ENCODE peak calls at places on chromosomes 11 and 22, in seven cellular contexts. One of them, this sample, is unnamed.

GRCh38 chr11:59172345-59173079 is 580 bp downstream of the DTX4 start:
- DNase-seq in lower lobe of right lung: peak; percentile 58
- DNase-seq in tibial artery: no peak
- DNase-seq in endothelial cell of umbilical vein: no peak
- DNase-seq in tibial nerve: no peak
- DNase-seq in H9: peak; percentile 66
- DNase-seq in A549: no peak
- DNase-seq in this sample: no peak

GRCh38 chr22:32475428-32476010 is 908 bp downstream of the FBXO7 start:
- DNase-seq in lower lobe of right lung: peak; percentile 50
- DNase-seq in tibial artery: peak; percentile 69
- DNase-seq in endothelial cell of umbilical vein: peak; percentile 83
- DNase-seq in tibial nerve: no peak
- DNase-seq in H9: peak; percentile 32
- DNase-seq in A549: no peak
- DNase-seq in this sample: peak; percentile 47

GRCh38 chr11:69320756-69321741 is 27.1 kb downstream of the MYEOV start:
- DNase-seq in lower lobe of right lung: no peak
- DNase-seq in tibial artery: peak; percentile 52
- DNase-seq in endothelial cell of umbilical vein: peak; percentile 49
- DNase-seq in tibial nerve: no peak
- DNase-seq in H9: no peak
- DNase-seq in A549: no peak
- DNase-seq in this sample: no peak

GRCh38 chr11:22521226-22521625 is 104.4 kb downstream of the FANCF start:
- DNase-seq in lower lobe of right lung: no peak
- DNase-seq in tibial artery: no peak
- DNase-seq in endothelial cell of umbilical vein: no peak
- DNase-seq in tibial nerve: no peak
- DNase-seq in H9: no peak
- DNase-seq in A549: no peak
- DNase-seq in this sample: no peak

GRCh38 chr11:27012254-27012921 is 18.5 kb downstream of the FIBIN start:
- DNase-seq in lower lobe of right lung: no peak
- DNase-seq in tibial artery: no peak
- DNase-seq in endothelial cell of umbilical vein: peak; percentile 72
- DNase-seq in tibial nerve: no peak
- DNase-seq in H9: no peak
- DNase-seq in A549: no peak
- DNase-seq in this sample: no peak

GRCh38 chr11:105357146-105357545 is 217.6 kb upstream of the CARD18 start:
- DNase-seq in lower lobe of right lung: no peak
- DNase-seq in tibial artery: no peak
- DNase-seq in endothelial cell of umbilical vein: no peak
- DNase-seq in tibial nerve: no peak
- DNase-seq in H9: no peak
- DNase-seq in A549: no peak
- DNase-seq in this sample: no peak

GRCh38 chr11:63939351-63939920 is 634 bp downstream of the NAA40 start:
- DNase-seq in lower lobe of right lung: no peak
- DNase-seq in tibial artery: no peak
- DNase-seq in endothelial cell of umbilical vein: peak; percentile 31
- DNase-seq in tibial nerve: no peak
- DNase-seq in H9: peak; percentile 44
- DNase-seq in A549: no peak
- DNase-seq in this sample: no peak

GRCh38 chr11:44815917-44816456 is 89.2 kb downstream of the TSPAN18 start:
- DNase-seq in lower lobe of right lung: no peak
- DNase-seq in tibial artery: no peak
- DNase-seq in endothelial cell of umbilical vein: no peak
- DNase-seq in tibial nerve: no peak
- DNase-seq in H9: no peak
- DNase-seq in A549: no peak
- DNase-seq in this sample: no peak

GRCh38 chr11:70073881-70074371 is 4.2 kb upstream of the ANO1 start:
- DNase-seq in lower lobe of right lung: no peak
- DNase-seq in tibial artery: peak; percentile 71
- DNase-seq in endothelial cell of umbilical vein: peak; percentile 81
- DNase-seq in tibial nerve: no peak
- DNase-seq in H9: peak; percentile 38
- DNase-seq in A549: no peak
- DNase-seq in this sample: no peak

GRCh38 chr11:86802146-86802545 is 1.8 kb downstream of the PRSS23 start:
- DNase-seq in lower lobe of right lung: no peak
- DNase-seq in tibial artery: no peak
- DNase-seq in endothelial cell of umbilical vein: no peak
- DNase-seq in tibial nerve: no peak
- DNase-seq in H9: no peak
- DNase-seq in A549: no peak
- DNase-seq in this sample: no peak

GRCh38 chr11:46361283-46362145 is 14.3 kb downstream of the DGKZ start:
- DNase-seq in lower lobe of right lung: peak; percentile 83
- DNase-seq in tibial artery: peak; percentile 90
- DNase-seq in endothelial cell of umbilical vein: peak; percentile 62
- DNase-seq in tibial nerve: no peak
- DNase-seq in H9: no peak
- DNase-seq in A549: no peak
- DNase-seq in this sample: peak; percentile 51

DNA sequence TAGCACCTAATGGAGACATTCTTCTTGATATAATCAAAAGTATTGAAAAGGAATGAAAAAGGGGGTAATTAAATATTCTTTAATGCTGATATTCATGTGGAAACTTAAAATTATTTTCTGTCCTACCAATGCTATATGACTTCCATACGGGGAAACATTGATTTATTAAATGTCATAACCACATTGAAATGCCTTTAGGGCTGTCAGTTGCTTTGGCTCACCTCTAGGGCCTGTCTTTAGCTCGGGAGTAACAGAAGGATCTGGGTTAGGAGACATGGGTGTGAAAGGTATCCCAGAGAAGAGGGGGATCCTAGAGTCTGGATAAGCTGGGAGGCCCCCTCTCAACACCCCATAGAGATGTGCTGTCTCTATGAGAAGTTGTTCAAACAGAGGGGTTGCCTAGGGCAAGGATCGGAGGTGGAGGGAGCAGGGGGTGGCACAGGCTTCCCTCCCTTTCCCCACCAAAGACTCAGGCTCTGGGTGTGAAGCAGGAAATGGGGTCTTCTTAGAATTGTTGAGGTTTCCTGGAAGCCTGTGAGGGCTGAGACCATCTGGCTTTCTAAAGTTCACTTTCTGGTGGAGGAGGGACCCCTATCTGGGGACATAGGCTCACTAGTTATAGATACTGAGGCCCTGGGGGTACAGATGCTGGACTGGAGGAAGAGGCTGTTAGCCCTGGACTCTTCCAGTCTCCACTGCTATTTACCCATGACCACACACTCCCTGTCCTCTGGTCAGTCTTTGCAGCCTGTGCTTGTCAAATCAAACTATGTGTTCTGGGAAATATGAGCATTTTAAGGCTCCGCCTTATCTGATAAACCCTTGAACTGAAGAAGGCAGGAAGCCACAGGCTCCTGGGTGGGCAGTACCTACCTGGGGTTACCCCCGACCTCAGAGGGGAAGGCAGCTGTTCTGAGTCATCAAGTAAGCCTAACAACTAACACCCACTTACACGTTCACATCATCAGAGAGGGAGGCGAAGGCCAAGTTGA is 55.8 kb upstream of the RRAS2 start:
- DNase-seq in lower lobe of right lung: no peak
- DNase-seq in tibial artery: no peak
- DNase-seq in endothelial cell of umbilical vein: no peak
- DNase-seq in tibial nerve: no peak
- DNase-seq in H9: no peak
- DNase-seq in A549: no peak
- DNase-seq in this sample: no peak
- H3K27ac ChIP-seq in lower lobe of right lung: no peak overlapping the region
- H3K27ac ChIP-seq in tibial artery: peak overlapping the region; percentile 49
- H3K27ac ChIP-seq in endothelial cell of umbilical vein: no peak overlapping the region
- H3K27ac ChIP-seq in tibial nerve: peak overlapping the region; percentile 26
- H3K27ac ChIP-seq in H9: no peak overlapping the region
- H3K27ac ChIP-seq in A549: peak overlapping the region; percentile 43
- H3K27ac ChIP-seq in this sample: no peak overlapping the region

GRCh38 chr22:22907551-22908494 is 20.2 kb downstream of the IGLL5 start:
- DNase-seq in lower lobe of right lung: peak; percentile 26
- DNase-seq in tibial artery: no peak
- DNase-seq in endothelial cell of umbilical vein: no peak
- DNase-seq in tibial nerve: no peak
- DNase-seq in H9: no peak
- DNase-seq in A549: no peak
- DNase-seq in this sample: no peak

GRCh38 chr22:22901578-22902218 is 14.1 kb downstream of the IGLL5 start:
- DNase-seq in lower lobe of right lung: peak; percentile 23
- DNase-seq in tibial artery: no peak
- DNase-seq in endothelial cell of umbilical vein: peak; percentile 4
- DNase-seq in tibial nerve: no peak
- DNase-seq in H9: no peak
- DNase-seq in A549: no peak
- DNase-seq in this sample: no peak

GRCh38 chr22:22906907-22907550 is 19.4 kb downstream of the IGLL5 start:
- DNase-seq in lower lobe of right lung: no peak
- DNase-seq in tibial artery: no peak
- DNase-seq in endothelial cell of umbilical vein: no peak
- DNase-seq in tibial nerve: no peak
- DNase-seq in H9: no peak
- DNase-seq in A549: no peak
- DNase-seq in this sample: no peak

GRCh38 chr22:22902247-22902962 is 14.8 kb downstream of the IGLL5 start:
- DNase-seq in lower lobe of right lung: peak; percentile 20
- DNase-seq in tibial artery: no peak
- DNase-seq in endothelial cell of umbilical vein: no peak
- DNase-seq in tibial nerve: no peak
- DNase-seq in H9: no peak
- DNase-seq in A549: no peak
- DNase-seq in this sample: no peak

GRCh38 chr22:22903355-22903777 is 15.8 kb downstream of the IGLL5 start:
- DNase-seq in lower lobe of right lung: no peak
- DNase-seq in tibial artery: no peak
- DNase-seq in endothelial cell of umbilical vein: no peak
- DNase-seq in tibial nerve: no peak
- DNase-seq in H9: no peak
- DNase-seq in A549: no peak
- DNase-seq in this sample: no peak
- H3K27ac ChIP-seq in lower lobe of right lung: no peak overlapping the region
- H3K27ac ChIP-seq in tibial artery: no peak overlapping the region
- H3K27ac ChIP-seq in endothelial cell of umbilical vein: no peak overlapping the region
- H3K27ac ChIP-seq in tibial nerve: no peak overlapping the region
- H3K27ac ChIP-seq in H9: no peak overlapping the region
- H3K27ac ChIP-seq in A549: no peak overlapping the region
- H3K27ac ChIP-seq in this sample: no peak overlapping the region

GRCh38 chr11:130647371-130647770 is 198.9 kb downstream of the ADAMTS15 start:
- DNase-seq in lower lobe of right lung: no peak
- DNase-seq in tibial artery: no peak
- DNase-seq in endothelial cell of umbilical vein: no peak
- DNase-seq in tibial nerve: no peak
- DNase-seq in H9: no peak
- DNase-seq in A549: no peak
- DNase-seq in this sample: no peak
- H3K27ac ChIP-seq in lower lobe of right lung: peak overlapping the region; percentile 31
- H3K27ac ChIP-seq in tibial artery: peak overlapping the region; percentile 80
- H3K27ac ChIP-seq in endothelial cell of umbilical vein: no peak overlapping the region
- H3K27ac ChIP-seq in tibial nerve: peak overlapping the region; percentile 64
- H3K27ac ChIP-seq in H9: no peak overlapping the region
- H3K27ac ChIP-seq in A549: no peak overlapping the region
- H3K27ac ChIP-seq in this sample: no peak overlapping the region

DNA sequence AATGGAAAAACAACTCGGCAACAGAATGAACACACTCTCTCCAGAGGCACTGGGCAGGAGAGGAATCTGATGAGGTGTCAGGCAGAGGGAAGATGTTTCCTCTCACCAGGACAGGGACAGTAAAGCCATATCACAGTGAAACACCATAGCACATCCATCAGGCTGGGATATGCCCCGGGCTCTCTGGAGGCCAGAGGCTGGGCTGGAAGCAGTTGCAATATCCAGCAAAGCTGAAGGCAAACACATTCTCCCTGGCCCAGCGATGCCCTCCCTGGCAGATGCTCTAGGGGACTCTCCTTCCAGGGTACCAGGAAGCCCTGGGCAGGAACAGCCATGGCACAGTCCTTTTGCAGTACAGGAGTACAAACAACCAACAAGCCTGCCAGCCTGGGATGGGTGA is 11.1 kb downstream of the RSPH14 start:
- DNase-seq in lower lobe of right lung: no peak
- DNase-seq in tibial artery: no peak
- DNase-seq in endothelial cell of umbilical vein: no peak
- DNase-seq in tibial nerve: no peak
- DNase-seq in H9: no peak
- DNase-seq in A549: no peak
- DNase-seq in this sample: no peak
- H3K27ac ChIP-seq in lower lobe of right lung: no peak overlapping the region
- H3K27ac ChIP-seq in tibial artery: no peak overlapping the region
- H3K27ac ChIP-seq in endothelial cell of umbilical vein: no peak overlapping the region
- H3K27ac ChIP-seq in tibial nerve: no peak overlapping the region
- H3K27ac ChIP-seq in H9: no peak overlapping the region
- H3K27ac ChIP-seq in A549: no peak overlapping the region
- H3K27ac ChIP-seq in this sample: no peak overlapping the region

GRCh38 chr22:50293441-50294318 is 13.8 kb downstream of the PLXNB2 start:
- DNase-seq in lower lobe of right lung: peak; percentile 88
- DNase-seq in tibial artery: peak; percentile 88
- DNase-seq in endothelial cell of umbilical vein: peak; percentile 83
- DNase-seq in tibial nerve: no peak
- DNase-seq in H9: peak; percentile 82
- DNase-seq in A549: no peak
- DNase-seq in this sample: no peak
- H3K27ac ChIP-seq in lower lobe of right lung: peak overlapping the region; percentile 92
- H3K27ac ChIP-seq in tibial artery: peak overlapping the region; percentile 91
- H3K27ac ChIP-seq in endothelial cell of umbilical vein: peak overlapping the region; percentile 92
- H3K27ac ChIP-seq in tibial nerve: peak overlapping the region; percentile 87
- H3K27ac ChIP-seq in H9: no peak overlapping the region
- H3K27ac ChIP-seq in A549: peak overlapping the region; percentile 94
- H3K27ac ChIP-seq in this sample: peak overlapping the region; percentile 60